ENCODE peak calls at places on chromosome 12, in seven cellular contexts. W is ovary, F is GM12865, A is gastrocnemius medialis, Y is Peyer's patch, Q is hepatocyte, V is mesothelial cell of epicardium. S is an unnamed sample.
A peak's percentile ranks its signal among the peaks of the same experiment; 100 is the strongest.

GRCh38 chr12:65923228-65923627 is 98.9 kb downstream of the HMGA2 start:
- DNase-seq in W (no peak), F (peak; percentile 26), A (no peak), Y (no peak), Q (no peak), V (no peak), S (no peak)

GRCh38 chr12:96034631-96035282 is 630 bp downstream of the LTA4H start:
- DNase-seq in W (no peak), F (no peak), A (no peak), Y (peak; percentile 59), Q (peak; percentile 62), V (peak; percentile 23), S (peak; percentile 9)

GRCh38 chr12:93223440-93224426 is 154.0 kb upstream of the NUDT4 start:
- DNase-seq in W (no peak), F (no peak), A (no peak), Y (no peak), Q (peak; percentile 18), V (no peak), S (no peak)

GRCh38 chr12:25958254-25959068 is at the start of gene RASSF8:
- DNase-seq in W (peak; percentile 85), F (peak; percentile 54), A (peak; percentile 48), Y (peak; percentile 61), Q (peak; percentile 93), V (peak; percentile 55), S (peak; percentile 64)

GRCh38 chr12:89208661-89209096 is 143.6 kb downstream of the DUSP6 start:
- DNase-seq in W (no peak), F (no peak), A (no peak), Y (no peak), Q (no peak), V (no peak), S (no peak)

GRCh38 chr12:102573237-102573636 is 92.9 kb upstream of the IGF1 start:
- DNase-seq in W (no peak), F (no peak), A (no peak), Y (no peak), Q (no peak), V (no peak), S (no peak)

GRCh38 chr12:122517877-122518276 is 8.9 kb downstream of the RSRC2 start:
- DNase-seq in W (no peak), F (no peak), A (no peak), Y (no peak), Q (peak; percentile 46), V (no peak), S (no peak)

GRCh38 chr12:104248444-104248843 is 32.9 kb downstream of the TXNRD1 start:
- DNase-seq in W (no peak), F (no peak), A (no peak), Y (no peak), Q (no peak), V (no peak), S (no peak)

GRCh38 chr12:109020750-109021380 is at the start of gene SVOP:
- DNase-seq in W (peak; percentile 57), F (peak; percentile 42), A (peak; percentile 11), Y (peak; percentile 77), Q (peak; percentile 93), V (peak; percentile 80), S (peak; percentile 92)

GRCh38 chr12:69000069-69000468 is 67.1 kb upstream of the CPM start:
- DNase-seq in W (no peak), F (no peak), A (no peak), Y (no peak), Q (no peak), V (no peak), S (no peak)

GRCh38 chr12:112924986-112925385 is 13.3 kb upstream of the OAS3 start:
- DNase-seq in W (no peak), F (peak; percentile 76), A (no peak), Y (no peak), Q (peak; percentile 13), V (no peak), S (no peak)

GRCh38 chr12:57896139-57896436 is 45.3 kb upstream of the ATP23 start:
- DNase-seq in W (peak; percentile 62), F (no peak), A (no peak), Y (no peak), Q (no peak), V (no peak), S (no peak)

GRCh38 chr12:116773276-116773731 is 35.2 kb downstream of the RNFT2 start:
- DNase-seq in W (no peak), F (no peak), A (no peak), Y (no peak), Q (no peak), V (no peak), S (no peak)

GRCh38 chr12:108193922-108194321 is 64.8 kb downstream of the WSCD2 start:
- DNase-seq in W (no peak), F (peak; percentile 46), A (no peak), Y (no peak), Q (peak; percentile 62), V (no peak), S (peak; percentile 45)

GRCh38 chr12:123854918-123855317 is 92.8 kb downstream of the DNAH10 start:
- DNase-seq in W (no peak), F (no peak), A (no peak), Y (no peak), Q (no peak), V (no peak), S (no peak)

GRCh38 chr12:132834181-132834711 is 5.6 kb upstream of the GOLGA3 start:
- DNase-seq in W (no peak), F (peak; percentile 80), A (no peak), Y (no peak), Q (no peak), V (no peak), S (no peak)

GRCh38 chr12:118103601-118104382 is at the start of gene VSIG10:
- DNase-seq in W (peak; percentile 68), F (peak; percentile 61), A (peak; percentile 80), Y (peak; percentile 90), Q (peak; percentile 84), V (peak; percentile 31), S (peak; percentile 47)

GRCh38 chr12:55893723-55894122 is 34.0 kb downstream of the PYM1 start:
- DNase-seq in W (no peak), F (no peak), A (no peak), Y (no peak), Q (no peak), V (no peak), S (no peak)

GRCh38 chr12:55901881-55902490 is 25.7 kb downstream of the PYM1 start:
- DNase-seq in W (no peak), F (no peak), A (no peak), Y (no peak), Q (no peak), V (no peak), S (no peak)

DNA sequence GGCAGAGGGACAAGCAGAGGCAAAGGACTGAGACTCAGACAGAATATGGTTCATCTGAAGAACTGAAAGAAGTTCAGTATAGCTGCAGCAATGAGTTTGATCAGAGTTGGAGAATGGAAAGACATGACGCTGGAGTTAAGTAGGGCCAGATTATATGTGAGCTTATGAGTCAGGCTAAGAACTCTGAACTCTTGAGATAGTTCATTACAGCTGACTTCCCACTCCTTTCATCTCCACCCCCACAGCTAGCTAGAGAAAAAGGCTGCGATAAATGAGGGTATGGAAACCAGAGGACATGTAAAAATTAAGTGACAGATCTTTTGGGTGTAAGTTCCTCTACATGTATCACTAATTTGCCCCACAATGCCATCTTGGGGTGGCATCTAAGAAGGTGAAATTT is 28.7 kb downstream of the PYM1 start:
- DNase-seq in W (no peak), F (no peak), A (no peak), Y (no peak), Q (peak; percentile 43), V (no peak), S (no peak)
- TF ChIP-seq CTCF in W (no peak), F (no peak), A (no peak), Y (no peak), Q (no peak), V (no peak), S (no peak)

GRCh38 chr12:19223018-19223417 is 93.5 kb downstream of the PLEKHA5 start:
- DNase-seq in W (no peak), F (peak; percentile 17), A (no peak), Y (no peak), Q (no peak), V (no peak), S (no peak)
- TF ChIP-seq CTCF in W (no peak), F (no peak), A (no peak), Y (peak; percentile 23), Q (no peak), V (peak; percentile 34), S (peak; percentile 57)

DNA sequence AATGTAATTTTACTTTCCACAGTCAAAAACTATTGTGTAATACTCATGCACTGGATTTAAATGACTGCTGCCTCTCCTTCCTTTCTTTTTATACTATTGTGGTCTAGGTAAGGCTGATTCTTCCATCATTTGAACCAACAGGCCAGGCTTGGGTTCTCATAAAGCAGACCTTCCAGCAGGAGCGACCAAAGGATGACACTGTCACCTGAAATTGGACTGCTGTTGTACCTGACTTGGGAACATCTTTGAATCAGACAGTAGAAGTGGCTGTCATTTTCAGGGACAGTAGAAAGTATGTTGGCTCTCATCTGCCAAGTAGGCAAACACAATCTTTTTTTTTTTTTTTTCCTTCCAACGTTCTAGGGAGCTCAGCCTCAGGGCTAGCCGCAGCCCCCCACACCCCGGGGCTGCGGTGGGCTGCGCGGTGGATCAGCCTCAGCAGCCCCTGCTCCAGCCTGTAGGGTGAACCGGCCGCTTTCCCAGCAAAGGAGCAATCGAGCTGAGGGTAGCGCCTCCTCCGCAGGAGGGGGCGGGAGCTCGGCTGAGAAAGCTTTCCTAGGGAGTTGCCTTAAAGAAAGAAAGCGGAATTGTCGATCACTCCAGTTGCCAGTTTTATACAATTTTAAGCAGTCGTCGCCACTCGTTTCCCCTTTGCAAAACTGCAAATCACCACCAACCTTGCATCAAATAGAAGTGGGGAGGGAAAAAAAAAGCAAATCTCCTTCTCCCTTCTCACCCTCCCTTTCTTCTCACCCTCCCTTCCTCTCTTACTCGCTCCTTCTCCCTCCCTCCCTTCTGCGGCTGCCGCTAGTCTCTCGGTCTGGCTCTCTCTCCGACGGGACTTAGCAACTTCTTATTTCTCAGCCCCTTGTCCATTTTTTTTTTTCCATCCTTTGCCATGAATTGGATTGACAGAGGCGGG is at the start of gene PDE3A:
- DNase-seq in W (peak; percentile 64), F (no peak), A (peak; percentile 31), Y (peak; percentile 78), Q (peak; percentile 82), V (peak; percentile 53), S (peak; percentile 61)
- TF ChIP-seq CTCF in W (no peak), F (no peak), A (no peak), Y (peak; percentile 47), Q (no peak), V (no peak), S (peak; percentile 53)

DNA sequence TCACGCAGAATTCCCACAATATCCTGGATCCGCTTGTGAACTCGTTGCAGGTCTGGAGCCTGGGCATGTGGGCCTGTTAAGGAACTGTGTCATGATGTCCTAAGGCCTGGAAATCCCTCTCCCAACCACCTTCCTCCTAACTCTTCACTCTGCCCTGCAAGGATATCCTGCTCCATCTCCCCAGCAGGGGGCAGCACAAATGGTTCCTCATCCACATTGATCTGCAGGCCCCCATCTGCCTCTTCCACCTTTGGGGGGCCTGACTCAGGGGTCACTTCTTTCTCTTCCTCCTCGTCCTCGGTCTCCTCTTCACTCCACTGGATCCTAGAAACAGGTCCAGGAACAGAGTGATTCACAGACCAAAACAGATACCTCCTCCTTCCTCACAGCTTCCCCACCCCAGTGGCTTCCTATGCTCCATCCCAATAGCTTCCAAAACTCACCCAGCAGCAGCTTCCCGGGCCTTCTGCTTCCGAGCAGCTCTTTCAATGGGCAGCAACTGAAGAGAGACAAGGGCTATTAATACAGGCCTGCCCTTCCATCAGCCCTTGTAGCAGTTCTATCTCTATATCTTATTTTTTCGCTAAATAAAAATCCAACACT is 4.5 kb downstream of the NOP2 start:
- DNase-seq in W (peak; percentile 56), F (peak; percentile 70), A (no peak), Y (peak; percentile 73), Q (peak; percentile 70), V (no peak), S (peak; percentile 72)
- TF ChIP-seq CTCF in W (no peak), F (peak; percentile 81), A (peak; percentile 35), Y (peak; percentile 62), Q (peak; percentile 63), V (peak; percentile 85), S (peak; percentile 94)